ENCODE peak calls at places on chromosomes 2 and 18, in six cellular contexts. One of them, this sample, is unnamed.

GRCh38 chr2:16142383-16143361 is 202.3 kb downstream of the MYCN start:
- DNase-seq in PC-9: no peak
- DNase-seq in endothelial cell: no peak
- DNase-seq in AG04449: no peak
- DNase-seq in heart left ventricle: no peak
- DNase-seq in fibroblast of lung: no peak
- DNase-seq in this sample: peak; percentile 71

GRCh38 chr2:36411962-36412444 is 56.4 kb downstream of the CRIM1 start:
- DNase-seq in endothelial cell: no peak
- DNase-seq in PC-9: no peak
- DNase-seq in heart left ventricle: no peak
- DNase-seq in AG04449: no peak
- DNase-seq in fibroblast of lung: no peak
- DNase-seq in this sample: no peak

GRCh38 chr2:99297990-99298389 is 3.0 kb downstream of the LYG1 start:
- DNase-seq in fibroblast of lung: no peak
- DNase-seq in endothelial cell: no peak
- DNase-seq in PC-9: no peak
- DNase-seq in AG04449: no peak
- DNase-seq in heart left ventricle: no peak
- DNase-seq in this sample: no peak

GRCh38 chr2:37523861-37524362 is 147.5 kb downstream of the CDC42EP3 start:
- DNase-seq in AG04449: peak; percentile 63
- DNase-seq in endothelial cell: no peak
- DNase-seq in fibroblast of lung: peak; percentile 83
- DNase-seq in PC-9: no peak
- DNase-seq in heart left ventricle: peak; percentile 46
- DNase-seq in this sample: peak; percentile 17

GRCh38 chr2:100038019-100038418 is 104.4 kb downstream of the AFF3 start:
- DNase-seq in AG04449: no peak
- DNase-seq in fibroblast of lung: no peak
- DNase-seq in endothelial cell: no peak
- DNase-seq in heart left ventricle: no peak
- DNase-seq in PC-9: no peak
- DNase-seq in this sample: no peak

GRCh38 chr18:48800877-48801727 is 149.7 kb downstream of the SMAD7 start:
- DNase-seq in PC-9: no peak
- DNase-seq in heart left ventricle: peak; percentile 21
- DNase-seq in AG04449: no peak
- DNase-seq in endothelial cell: no peak
- DNase-seq in fibroblast of lung: no peak
- DNase-seq in this sample: no peak

GRCh38 chr2:239260546-239261327 is 140.1 kb downstream of the HDAC4 start:
- DNase-seq in AG04449: no peak
- DNase-seq in PC-9: no peak
- DNase-seq in endothelial cell: no peak
- DNase-seq in fibroblast of lung: no peak
- DNase-seq in heart left ventricle: peak; percentile 15
- DNase-seq in this sample: peak; percentile 5

GRCh38 chr2:221104391-221104811 is 467.7 kb downstream of the EPHA4 start:
- DNase-seq in endothelial cell: no peak
- DNase-seq in PC-9: no peak
- DNase-seq in fibroblast of lung: peak; percentile 73
- DNase-seq in AG04449: no peak
- DNase-seq in heart left ventricle: peak; percentile 91
- DNase-seq in this sample: peak; percentile 25

GRCh38 chr2:197846789-197847188 is 42.4 kb downstream of the PLCL1 start:
- DNase-seq in AG04449: peak; percentile 52
- DNase-seq in heart left ventricle: no peak
- DNase-seq in fibroblast of lung: peak; percentile 75
- DNase-seq in PC-9: no peak
- DNase-seq in endothelial cell: no peak
- DNase-seq in this sample: no peak

GRCh38 chr2:70920367-70920715 is 15.4 kb upstream of the ATP6V1B1 start:
- DNase-seq in PC-9: no peak
- DNase-seq in endothelial cell: no peak
- DNase-seq in AG04449: no peak
- DNase-seq in fibroblast of lung: no peak
- DNase-seq in heart left ventricle: no peak
- DNase-seq in this sample: no peak

GRCh38 chr2:22957441-22957840 is 427.5 kb upstream of the KLHL29 start:
- DNase-seq in AG04449: no peak
- DNase-seq in fibroblast of lung: no peak
- DNase-seq in PC-9: no peak
- DNase-seq in heart left ventricle: no peak
- DNase-seq in endothelial cell: no peak
- DNase-seq in this sample: no peak

GRCh38 chr2:11068079-11068741 is 87.1 kb upstream of the SLC66A3 start:
- DNase-seq in PC-9: no peak
- DNase-seq in AG04449: no peak
- DNase-seq in endothelial cell: no peak
- DNase-seq in heart left ventricle: no peak
- DNase-seq in fibroblast of lung: no peak
- DNase-seq in this sample: no peak

GRCh38 chr2:3557588-3558204 is 437 bp downstream of the RNASEH1 start:
- DNase-seq in fibroblast of lung: no peak
- DNase-seq in PC-9: no peak
- DNase-seq in AG04449: no peak
- DNase-seq in endothelial cell: no peak
- DNase-seq in heart left ventricle: peak; percentile 40
- DNase-seq in this sample: no peak

GRCh38 chr2:75429036-75429435 is 131.7 kb downstream of the EVA1A start:
- DNase-seq in AG04449: no peak
- DNase-seq in PC-9: no peak
- DNase-seq in fibroblast of lung: no peak
- DNase-seq in endothelial cell: no peak
- DNase-seq in heart left ventricle: peak; percentile 52
- DNase-seq in this sample: peak; percentile 63

GRCh38 chr2:75428627-75429026 is 132.1 kb downstream of the EVA1A start:
- DNase-seq in PC-9: no peak
- DNase-seq in heart left ventricle: no peak
- DNase-seq in fibroblast of lung: no peak
- DNase-seq in AG04449: no peak
- DNase-seq in endothelial cell: no peak
- DNase-seq in this sample: no peak

GRCh38 chr2:75428060-75428459 is 132.7 kb downstream of the EVA1A start:
- DNase-seq in AG04449: no peak
- DNase-seq in PC-9: peak; percentile 46
- DNase-seq in endothelial cell: no peak
- DNase-seq in heart left ventricle: no peak
- DNase-seq in fibroblast of lung: no peak
- DNase-seq in this sample: no peak

DNA sequence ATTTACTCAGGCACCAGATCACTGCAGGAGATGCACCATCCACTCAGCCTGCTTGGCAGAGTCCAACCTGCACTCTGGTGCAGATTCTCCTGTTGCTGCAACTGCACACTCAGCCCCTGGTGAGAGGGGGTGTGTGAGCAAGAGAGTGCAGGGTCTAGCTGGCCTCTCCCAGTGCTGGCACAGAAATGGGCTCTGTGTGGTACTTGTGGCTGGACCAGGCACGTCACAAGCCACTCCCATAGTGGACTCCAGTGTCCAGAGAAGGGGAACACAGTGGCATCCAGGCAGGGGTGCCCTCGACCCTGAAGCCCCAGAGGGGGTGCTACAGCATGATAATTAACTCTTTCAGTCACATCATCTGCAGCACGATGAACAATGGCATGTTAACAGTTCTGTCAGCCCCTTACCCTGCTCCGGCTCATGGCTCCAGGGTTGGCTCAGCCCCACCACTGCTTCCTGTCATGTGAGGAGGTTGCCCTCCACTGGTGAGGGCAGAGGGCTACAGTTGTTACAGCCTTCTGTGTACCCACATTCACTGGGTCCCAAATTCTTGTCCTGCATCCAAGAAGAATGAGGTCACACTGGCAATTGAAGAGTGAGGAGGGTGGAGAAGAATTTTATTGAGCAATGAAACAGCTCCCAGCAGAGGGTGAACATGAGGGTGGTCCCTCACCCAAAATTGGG is 135.7 kb downstream of the EVA1A start:
- DNase-seq in fibroblast of lung: peak; percentile 32
- DNase-seq in endothelial cell: no peak
- DNase-seq in PC-9: no peak
- DNase-seq in heart left ventricle: no peak
- DNase-seq in AG04449: no peak
- DNase-seq in this sample: no peak
- TF ChIP-seq CTCF in fibroblast of lung: no peak
- TF ChIP-seq CTCF in endothelial cell: no peak
- TF ChIP-seq CTCF in PC-9: peak; percentile 22
- TF ChIP-seq CTCF in heart left ventricle: no peak
- TF ChIP-seq CTCF in AG04449: peak; percentile 16
- TF ChIP-seq CTCF in this sample: no peak

DNA sequence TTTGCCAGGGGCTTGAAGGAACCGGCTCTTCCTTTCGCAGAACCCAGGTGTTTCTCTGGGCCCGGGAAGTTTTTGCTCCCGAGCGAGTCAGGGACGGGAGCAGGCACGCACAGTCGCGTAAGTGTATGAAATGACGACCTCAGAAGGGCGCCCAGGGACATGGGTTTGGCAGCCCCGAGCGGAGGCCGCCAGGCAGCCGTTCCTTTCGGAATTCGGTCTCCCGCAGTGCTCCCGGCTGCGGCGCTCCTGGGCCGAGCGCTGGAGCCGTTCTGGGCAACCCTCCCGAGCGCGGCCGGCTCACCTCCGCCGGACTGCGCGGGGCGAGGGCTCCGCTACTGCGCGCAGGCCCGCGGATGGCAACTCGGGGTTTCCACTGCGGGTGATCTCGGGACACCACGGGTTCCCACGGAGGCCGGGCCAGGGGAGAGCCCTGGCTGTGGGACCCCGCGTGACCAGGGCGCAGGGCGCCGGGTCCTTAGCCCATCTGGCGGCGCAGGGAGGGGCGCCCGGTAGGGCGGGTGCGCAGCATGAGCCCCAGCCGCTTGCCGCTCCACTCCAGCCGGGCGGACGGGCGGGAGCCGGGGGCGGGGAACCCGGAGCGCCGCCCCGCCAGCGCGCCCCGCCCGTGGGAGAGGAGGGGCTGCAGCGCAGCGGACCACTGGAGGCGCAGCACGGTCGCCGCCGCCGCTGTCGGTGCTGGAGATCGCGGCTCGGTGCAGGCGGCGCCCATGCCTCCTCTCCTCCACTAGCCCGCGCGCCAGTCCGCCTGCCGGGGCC is at the start of gene OSBPL6:
- DNase-seq in AG04449: no peak
- DNase-seq in endothelial cell: peak; percentile 81
- DNase-seq in heart left ventricle: peak; percentile 91
- DNase-seq in PC-9: peak; percentile 63
- DNase-seq in fibroblast of lung: peak; percentile 87
- DNase-seq in this sample: peak; percentile 83
- TF ChIP-seq CTCF in AG04449: peak; percentile 40
- TF ChIP-seq CTCF in endothelial cell: no peak
- TF ChIP-seq CTCF in heart left ventricle: peak; percentile 46
- TF ChIP-seq CTCF in PC-9: no peak
- TF ChIP-seq CTCF in fibroblast of lung: no peak
- TF ChIP-seq CTCF in this sample: peak; percentile 35

DNA sequence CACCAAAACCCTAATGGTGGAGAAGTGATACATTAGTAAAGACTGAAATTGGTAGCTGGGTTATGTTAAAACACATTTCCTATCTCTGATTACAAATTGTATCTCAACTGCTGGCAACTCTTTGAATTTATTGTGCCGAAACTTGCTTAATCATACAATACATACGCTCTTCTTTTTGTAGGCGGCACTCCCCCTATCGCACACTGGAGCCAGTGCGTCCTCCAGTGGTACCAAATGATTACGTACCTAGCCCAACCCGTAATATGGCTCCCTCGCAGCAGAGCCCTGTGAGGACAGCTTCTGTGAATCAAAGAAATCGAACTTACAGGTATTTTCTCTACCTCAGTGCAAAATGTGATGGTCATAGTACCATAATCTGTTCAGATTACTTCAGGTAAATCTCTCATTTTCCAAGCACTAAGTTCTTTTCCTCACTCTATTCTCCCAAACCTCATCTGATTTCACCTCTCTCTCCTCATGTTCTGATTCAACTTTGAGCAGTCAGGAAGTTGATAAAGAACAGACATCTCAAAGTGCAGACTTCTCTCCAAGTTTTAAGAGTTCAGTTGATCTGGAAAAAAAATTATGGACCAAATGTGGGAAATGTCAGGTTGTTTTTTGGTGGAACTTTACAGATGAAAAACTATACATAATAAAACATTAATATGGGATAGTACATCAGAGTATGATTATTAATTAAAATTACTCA is 66.5 kb downstream of the ABI2 start:
- DNase-seq in heart left ventricle: no peak
- DNase-seq in PC-9: no peak
- DNase-seq in AG04449: no peak
- DNase-seq in fibroblast of lung: no peak
- DNase-seq in endothelial cell: peak; percentile 7
- DNase-seq in this sample: no peak
- TF ChIP-seq CTCF in heart left ventricle: no peak
- TF ChIP-seq CTCF in PC-9: no peak
- TF ChIP-seq CTCF in AG04449: no peak
- TF ChIP-seq CTCF in fibroblast of lung: no peak
- TF ChIP-seq CTCF in endothelial cell: peak; percentile 31
- TF ChIP-seq CTCF in this sample: no peak

GRCh38 chr2:85604568-85605339 is 2.3 kb upstream of the TMEM150A start:
- DNase-seq in AG04449: no peak
- DNase-seq in heart left ventricle: no peak
- DNase-seq in fibroblast of lung: no peak
- DNase-seq in endothelial cell: no peak
- DNase-seq in PC-9: peak; percentile 64
- DNase-seq in this sample: no peak

GRCh38 chr2:85600235-85600575 is 2.3 kb downstream of the TMEM150A start:
- DNase-seq in fibroblast of lung: no peak
- DNase-seq in PC-9: no peak
- DNase-seq in endothelial cell: no peak
- DNase-seq in AG04449: no peak
- DNase-seq in heart left ventricle: no peak
- DNase-seq in this sample: no peak

GRCh38 chr2:85601771-85602475 is 575 bp downstream of the TMEM150A start:
- DNase-seq in AG04449: no peak
- DNase-seq in fibroblast of lung: peak; percentile 50
- DNase-seq in PC-9: no peak
- DNase-seq in heart left ventricle: peak; percentile 84
- DNase-seq in endothelial cell: no peak
- DNase-seq in this sample: peak; percentile 82

GRCh38 chr2:85600951-85601770 is 1.3 kb downstream of the TMEM150A start:
- DNase-seq in endothelial cell: no peak
- DNase-seq in heart left ventricle: no peak
- DNase-seq in PC-9: no peak
- DNase-seq in AG04449: no peak
- DNase-seq in fibroblast of lung: no peak
- DNase-seq in this sample: no peak

DNA sequence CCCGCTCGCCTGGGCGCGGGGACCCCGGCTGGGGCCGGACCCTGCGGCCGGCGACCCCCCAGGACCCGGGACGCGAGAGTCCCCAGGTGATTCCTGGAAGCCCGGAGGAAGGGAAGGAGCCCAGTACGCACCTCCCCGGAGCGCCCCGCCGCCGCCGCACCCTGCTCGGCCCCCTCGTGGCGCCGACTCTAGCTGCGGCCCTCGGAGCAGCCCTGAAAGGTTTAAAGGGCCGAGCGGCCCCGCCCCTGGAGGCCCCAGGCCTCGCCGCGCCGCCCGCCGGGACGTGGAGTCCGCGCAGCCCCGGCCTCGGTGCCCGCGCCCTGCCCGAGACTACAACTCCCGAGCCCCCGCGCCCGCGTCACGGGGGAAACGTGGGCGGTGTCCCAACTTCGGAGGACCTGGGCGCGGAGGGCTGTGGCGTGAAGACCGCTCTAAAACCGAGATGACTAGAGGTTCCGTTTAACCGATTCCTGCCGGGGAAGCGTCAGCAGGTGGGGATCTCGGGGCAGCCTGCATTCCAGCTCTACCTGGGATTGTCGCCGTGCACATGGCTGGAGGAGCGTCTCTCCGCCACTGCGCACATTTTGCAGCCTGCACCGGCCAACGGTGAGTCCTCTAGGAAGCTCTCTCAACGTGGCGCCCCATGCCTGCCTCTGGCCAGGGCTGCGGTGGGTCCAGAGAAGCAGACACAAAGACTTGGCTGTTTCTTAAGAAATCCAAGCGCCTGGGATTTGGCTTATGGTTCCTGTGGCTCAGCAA is at the start of gene TMEM150A:
- DNase-seq in AG04449: no peak
- DNase-seq in fibroblast of lung: peak; percentile 85
- DNase-seq in heart left ventricle: peak; percentile 98
- DNase-seq in PC-9: peak; percentile 67
- DNase-seq in endothelial cell: peak; percentile 89
- DNase-seq in this sample: peak; percentile 94
- TF ChIP-seq CTCF in AG04449: peak; percentile 62
- TF ChIP-seq CTCF in fibroblast of lung: no peak
- TF ChIP-seq CTCF in heart left ventricle: peak; percentile 67
- TF ChIP-seq CTCF in PC-9: no peak
- TF ChIP-seq CTCF in endothelial cell: peak; percentile 21
- TF ChIP-seq CTCF in this sample: no peak